ENCODE peak calls at places on chromosomes 5 and 9, in five cellular contexts. M is stimulated activated CD8-positive, alpha-beta memory T cell treated with anti-CD3 and anti-CD28 coated beads, Interleukin-15, amount 100 ng/mL, for 1 hour; T is HS-27A; X is iris pigment epithelial cell; R is tibial artery. H is an unnamed sample.

GRCh38 chr5:98398465-98398864 is 375.0 kb upstream of the RGMB start:
- DNase-seq in M (no peak), R (no peak), T (no peak), X (no peak), H (no peak)

GRCh38 chr9:134517069-134517680 is 124.4 kb upstream of the COL5A1 start:
- DNase-seq in T (no peak), M (no peak), X (no peak), R (no peak), H (no peak)

GRCh38 chr5:67873935-67874334 is 341.6 kb upstream of the PIK3R1 start:
- DNase-seq in R (no peak), T (no peak), M (no peak), X (no peak), H (no peak)

GRCh38 chr5:19853616-19854240 is 134.3 kb downstream of the CDH18 start:
- DNase-seq in M (no peak), T (peak), R (no peak), X (peak), H (no peak)

GRCh38 chr5:9507974-9508373 is 37.9 kb downstream of the SEMA5A start:
- DNase-seq in X (peak), M (no peak), R (no peak), T (no peak), H (no peak)

GRCh38 chr9:124329996-124330714 is 72.4 kb downstream of the NEK6 start:
- DNase-seq in X (no peak), T (no peak), R (no peak), M (no peak), H (no peak)

GRCh38 chr5:84985148-84985547 is 600.5 kb upstream of the EDIL3 start:
- DNase-seq in X (no peak), R (no peak), T (no peak), M (no peak), H (no peak)

GRCh38 chr5:33401482-33402390 is 39.0 kb upstream of the TARS1 start:
- DNase-seq in R (no peak), T (peak), M (no peak), X (peak), H (no peak)

GRCh38 chr9:78971505-78971904 is 600.3 kb upstream of the TLE4 start:
- DNase-seq in M (no peak), T (no peak), X (no peak), R (no peak), H (no peak)

H was measured in hypothalamus.